ENCODE peak calls at places on chromosomes 16 and 17, in five cellular contexts. D is fibroblast of lung, A is GM12864, E is A172, U is left ventricle myocardium inferior. G is an unnamed sample.

GRCh38 chr17:42679492-42680330 is 1.9 kb downstream of the CCR10 start:
- DNase-seq in D (peak; percentile 77), A (no peak), E (peak; percentile 47), U (peak; percentile 84), G (peak; percentile 91)

GRCh38 chr17:72416054-72416691 is 295.4 kb downstream of the SOX9 start:
- DNase-seq in D (no peak), A (no peak), E (no peak), U (no peak), G (peak; percentile 96)

GRCh38 chr16:50697881-50698767 is 4.7 kb downstream of the NOD2 start:
- DNase-seq in D (peak; percentile 36), A (no peak), E (peak; percentile 71), U (no peak), G (peak; percentile 13)

GRCh38 chr17:30819941-30820705 is 4.4 kb downstream of the CRLF3 start:
- DNase-seq in D (no peak), A (no peak), E (no peak), U (no peak), G (no peak)

GRCh38 chr16:81752225-81752875 is 26.7 kb upstream of the PLCG2 start:
- DNase-seq in D (no peak), A (peak; percentile 83), E (peak; percentile 71), U (peak; percentile 63), G (peak; percentile 59)

GRCh38 chr16:54568897-54569807 is 282.6 kb upstream of the IRX3 start:
- DNase-seq in D (no peak), A (no peak), E (peak; percentile 0), U (peak; percentile 21), G (no peak)

GRCh38 chr17:58525239-58525638 is 10.8 kb upstream of the MTMR4 start:
- DNase-seq in D (peak; percentile 82), A (no peak), E (peak; percentile 88), U (peak; percentile 63), G (no peak)

GRCh38 chr17:4782652-4783051 is 3.5 kb downstream of the VMO1 start:
- DNase-seq in D (no peak), A (no peak), E (no peak), U (no peak), G (no peak)

GRCh38 chr17:1577657-1578428 is 15.3 kb upstream of the PITPNA start:
- DNase-seq in D (no peak), A (no peak), E (no peak), U (no peak), G (no peak)

GRCh38 chr17:65463242-65463641 is 98.2 kb downstream of the AXIN2 start:
- DNase-seq in D (peak; percentile 94), A (no peak), E (no peak), U (peak; percentile 78), G (no peak)

GRCh38 chr17:27457731-27458523 is 1.7 kb downstream of the KSR1 start:
- DNase-seq in D (peak; percentile 62), A (no peak), E (no peak), U (no peak), G (no peak)

GRCh38 chr17:40450175-40450574 is 6.9 kb downstream of the IGFBP4 start:
- DNase-seq in D (peak; percentile 56), A (no peak), E (no peak), U (no peak), G (no peak)

GRCh38 chr17:72558971-72559476 is 438.2 kb downstream of the SOX9 start:
- DNase-seq in D (no peak), A (no peak), E (no peak), U (no peak), G (no peak)

G was measured in SW480.